ENCODE peak calls at places on chromosomes 7 and 10, in eight cellular contexts. One of them, this sample, is unnamed.

GRCh38 chr7:115198143-115198542 is 276.2 kb downstream of the MDFIC start:
- DNase-seq in A673: no peak
- DNase-seq in small intestine: no peak
- DNase-seq in right atrium auricular region: no peak
- DNase-seq in heart right ventricle: no peak
- DNase-seq in left lung: no peak
- DNase-seq in colonic mucosa: no peak
- DNase-seq in CD8-positive, alpha-beta T cell: no peak
- DNase-seq in this sample: no peak

GRCh38 chr10:59580257-59580863 is 129.3 kb downstream of the SLC16A9 start:
- DNase-seq in CD8-positive, alpha-beta T cell: no peak
- DNase-seq in small intestine: peak; percentile 9
- DNase-seq in colonic mucosa: no peak
- DNase-seq in heart right ventricle: no peak
- DNase-seq in right atrium auricular region: no peak
- DNase-seq in left lung: no peak
- DNase-seq in A673: peak; percentile 81
- DNase-seq in this sample: no peak

GRCh38 chr10:92891885-92892705 is 43.8 kb downstream of the EXOC6 start:
- DNase-seq in right atrium auricular region: no peak
- DNase-seq in heart right ventricle: peak; percentile 14
- DNase-seq in left lung: peak; percentile 45
- DNase-seq in colonic mucosa: peak; percentile 74
- DNase-seq in small intestine: peak; percentile 92
- DNase-seq in CD8-positive, alpha-beta T cell: no peak
- DNase-seq in A673: no peak
- DNase-seq in this sample: peak; percentile 29

GRCh38 chr10:6089334-6090219 is 743 bp downstream of the RBM17 start:
- DNase-seq in left lung: peak; percentile 38
- DNase-seq in colonic mucosa: peak; percentile 32
- DNase-seq in A673: peak; percentile 18
- DNase-seq in small intestine: peak; percentile 49
- DNase-seq in right atrium auricular region: no peak
- DNase-seq in CD8-positive, alpha-beta T cell: no peak
- DNase-seq in heart right ventricle: no peak
- DNase-seq in this sample: peak; percentile 55

GRCh38 chr10:108598320-108598695 is 1325.0 kb downstream of the XPNPEP1 start:
- DNase-seq in CD8-positive, alpha-beta T cell: no peak
- DNase-seq in heart right ventricle: no peak
- DNase-seq in left lung: no peak
- DNase-seq in A673: no peak
- DNase-seq in right atrium auricular region: no peak
- DNase-seq in small intestine: no peak
- DNase-seq in colonic mucosa: no peak
- DNase-seq in this sample: no peak

GRCh38 chr10:132806126-132807061 is 20.4 kb upstream of the NKX6-2 start:
- DNase-seq in heart right ventricle: no peak
- DNase-seq in right atrium auricular region: no peak
- DNase-seq in A673: no peak
- DNase-seq in CD8-positive, alpha-beta T cell: no peak
- DNase-seq in small intestine: no peak
- DNase-seq in colonic mucosa: no peak
- DNase-seq in left lung: no peak
- DNase-seq in this sample: no peak

GRCh38 chr7:22422831-22423615 is 66.1 kb upstream of the RAPGEF5 start:
- DNase-seq in small intestine: no peak
- DNase-seq in left lung: no peak
- DNase-seq in colonic mucosa: no peak
- DNase-seq in CD8-positive, alpha-beta T cell: no peak
- DNase-seq in right atrium auricular region: no peak
- DNase-seq in A673: no peak
- DNase-seq in heart right ventricle: no peak
- DNase-seq in this sample: no peak

GRCh38 chr10:79241990-79242619 is 105.2 kb upstream of the PPIF start:
- DNase-seq in A673: peak; percentile 60
- DNase-seq in CD8-positive, alpha-beta T cell: no peak
- DNase-seq in small intestine: peak; percentile 24
- DNase-seq in heart right ventricle: peak; percentile 81
- DNase-seq in colonic mucosa: peak; percentile 60
- DNase-seq in left lung: peak; percentile 88
- DNase-seq in right atrium auricular region: peak; percentile 84
- DNase-seq in this sample: peak; percentile 81

GRCh38 chr10:46048152-46048551 is 2.1 kb upstream of the MSMB start:
- DNase-seq in left lung: no peak
- DNase-seq in heart right ventricle: no peak
- DNase-seq in colonic mucosa: no peak
- DNase-seq in right atrium auricular region: no peak
- DNase-seq in small intestine: no peak
- DNase-seq in A673: no peak
- DNase-seq in CD8-positive, alpha-beta T cell: no peak
- DNase-seq in this sample: no peak

GRCh38 chr7:81721428-81721827 is 48.4 kb downstream of the HGF start:
- DNase-seq in small intestine: no peak
- DNase-seq in CD8-positive, alpha-beta T cell: no peak
- DNase-seq in heart right ventricle: no peak
- DNase-seq in A673: peak; percentile 11
- DNase-seq in left lung: no peak
- DNase-seq in right atrium auricular region: no peak
- DNase-seq in colonic mucosa: no peak
- DNase-seq in this sample: no peak

GRCh38 chr10:23556727-23557440 is 118.0 kb downstream of the OTUD1 start:
- DNase-seq in right atrium auricular region: no peak
- DNase-seq in A673: peak; percentile 87
- DNase-seq in left lung: no peak
- DNase-seq in colonic mucosa: no peak
- DNase-seq in heart right ventricle: no peak
- DNase-seq in CD8-positive, alpha-beta T cell: no peak
- DNase-seq in small intestine: no peak
- DNase-seq in this sample: no peak

DNA sequence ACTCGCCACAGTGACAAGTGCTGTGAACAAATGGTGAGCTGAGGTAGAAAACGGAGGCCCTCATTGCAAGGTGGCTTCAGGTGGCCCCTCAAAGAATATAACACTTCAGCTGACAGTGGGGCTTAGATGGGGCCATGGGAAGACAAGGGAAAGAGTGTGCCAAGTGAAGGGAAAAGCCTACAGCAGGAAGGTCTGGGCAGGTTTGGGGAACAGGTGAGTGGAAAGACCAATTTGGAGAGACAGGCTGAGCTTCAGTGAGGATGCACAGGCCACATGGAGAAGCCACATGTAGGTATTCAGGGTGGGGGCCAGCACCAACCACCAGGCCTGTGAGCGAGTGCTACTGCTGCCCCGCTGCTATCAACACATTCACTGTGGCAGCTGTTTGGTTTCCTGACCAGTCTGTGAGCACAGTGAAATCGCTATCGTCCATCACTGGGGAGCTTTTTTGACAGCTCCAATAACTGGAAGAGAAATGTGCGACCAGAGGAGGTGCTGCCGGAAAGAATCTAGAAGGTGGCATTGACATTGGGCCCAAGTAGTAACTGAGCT is 3.4 kb downstream of the POLD2 start:
- DNase-seq in left lung: no peak
- DNase-seq in right atrium auricular region: no peak
- DNase-seq in CD8-positive, alpha-beta T cell: no peak
- DNase-seq in heart right ventricle: no peak
- DNase-seq in A673: no peak
- DNase-seq in small intestine: no peak
- DNase-seq in colonic mucosa: no peak
- DNase-seq in this sample: peak; percentile 10
- H3K4me3 ChIP-seq in left lung: no peak overlapping the region
- H3K4me3 ChIP-seq in right atrium auricular region: no peak overlapping the region
- H3K4me3 ChIP-seq in CD8-positive, alpha-beta T cell: no peak overlapping the region
- H3K4me3 ChIP-seq in heart right ventricle: no peak overlapping the region
- H3K4me3 ChIP-seq in A673: no peak overlapping the region
- H3K4me3 ChIP-seq in small intestine: no peak overlapping the region
- H3K4me3 ChIP-seq in colonic mucosa: no peak overlapping the region
- H3K4me3 ChIP-seq in this sample: no peak overlapping the region

DNA sequence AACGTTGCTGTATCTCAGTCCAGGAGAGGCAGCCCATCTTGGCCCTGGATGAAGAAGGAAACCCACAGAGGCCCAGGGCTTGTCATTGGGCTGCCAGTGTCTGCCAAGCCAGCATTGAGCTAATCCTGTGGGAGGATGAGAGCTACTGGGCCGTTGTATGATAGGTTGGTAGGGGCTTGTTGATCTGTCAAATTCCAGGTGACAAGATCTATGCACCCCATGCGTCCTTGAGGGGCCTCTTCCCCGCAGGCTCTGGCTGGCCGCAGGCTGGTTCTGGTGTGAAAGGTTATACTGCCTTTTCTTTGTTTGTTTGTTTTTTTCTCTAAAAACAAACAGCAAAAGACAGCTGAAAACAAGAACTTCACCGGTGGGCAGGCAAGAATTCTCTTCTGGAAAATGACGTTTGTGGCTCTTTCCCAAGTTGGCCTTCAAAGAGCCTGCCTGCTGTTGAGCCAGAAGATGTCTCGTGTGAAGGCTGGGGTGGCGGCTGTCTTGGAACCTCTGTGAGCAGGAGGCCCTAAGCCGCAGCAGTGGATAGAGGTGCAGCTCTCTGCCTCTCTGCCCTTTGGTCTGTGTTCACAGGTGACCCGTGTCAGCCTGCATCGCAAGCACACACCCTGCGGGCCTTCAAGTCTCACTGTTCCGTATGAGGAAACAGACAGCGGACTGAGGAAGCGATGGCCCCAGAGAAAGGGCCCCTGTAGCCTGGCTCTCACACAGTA is 23.3 kb downstream of the CYP17A1 start:
- DNase-seq in heart right ventricle: no peak
- DNase-seq in right atrium auricular region: peak; percentile 72
- DNase-seq in left lung: no peak
- DNase-seq in A673: no peak
- DNase-seq in small intestine: peak; percentile 96
- DNase-seq in CD8-positive, alpha-beta T cell: no peak
- DNase-seq in colonic mucosa: peak; percentile 67
- DNase-seq in this sample: peak; percentile 57
- H3K27ac ChIP-seq in heart right ventricle: peak overlapping the region; percentile 92
- H3K27ac ChIP-seq in right atrium auricular region: peak overlapping the region; percentile 88
- H3K27ac ChIP-seq in left lung: peak overlapping the region; percentile 28
- H3K27ac ChIP-seq in A673: no peak overlapping the region
- H3K27ac ChIP-seq in small intestine: peak overlapping the region; percentile 76
- H3K27ac ChIP-seq in CD8-positive, alpha-beta T cell: no peak overlapping the region
- H3K27ac ChIP-seq in colonic mucosa: no peak overlapping the region
- H3K27ac ChIP-seq in this sample: peak overlapping the region; percentile 86

GRCh38 chr10:127151981-127152699 is 44.3 kb downstream of the INSYN2A start:
- DNase-seq in colonic mucosa: no peak
- DNase-seq in CD8-positive, alpha-beta T cell: no peak
- DNase-seq in right atrium auricular region: no peak
- DNase-seq in left lung: peak; percentile 66
- DNase-seq in small intestine: no peak
- DNase-seq in A673: no peak
- DNase-seq in heart right ventricle: no peak
- DNase-seq in this sample: no peak

GRCh38 chr10:127150136-127150535 is 46.3 kb downstream of the INSYN2A start:
- DNase-seq in colonic mucosa: no peak
- DNase-seq in left lung: no peak
- DNase-seq in CD8-positive, alpha-beta T cell: no peak
- DNase-seq in A673: no peak
- DNase-seq in right atrium auricular region: no peak
- DNase-seq in small intestine: no peak
- DNase-seq in heart right ventricle: no peak
- DNase-seq in this sample: no peak

GRCh38 chr10:127149613-127150081 is 46.7 kb downstream of the INSYN2A start:
- DNase-seq in A673: no peak
- DNase-seq in small intestine: no peak
- DNase-seq in colonic mucosa: no peak
- DNase-seq in heart right ventricle: no peak
- DNase-seq in right atrium auricular region: no peak
- DNase-seq in CD8-positive, alpha-beta T cell: no peak
- DNase-seq in left lung: no peak
- DNase-seq in this sample: no peak

GRCh38 chr10:127153166-127153565 is 43.2 kb downstream of the INSYN2A start:
- DNase-seq in small intestine: no peak
- DNase-seq in heart right ventricle: no peak
- DNase-seq in right atrium auricular region: peak; percentile 30
- DNase-seq in colonic mucosa: no peak
- DNase-seq in A673: no peak
- DNase-seq in CD8-positive, alpha-beta T cell: no peak
- DNase-seq in left lung: no peak
- DNase-seq in this sample: no peak

DNA sequence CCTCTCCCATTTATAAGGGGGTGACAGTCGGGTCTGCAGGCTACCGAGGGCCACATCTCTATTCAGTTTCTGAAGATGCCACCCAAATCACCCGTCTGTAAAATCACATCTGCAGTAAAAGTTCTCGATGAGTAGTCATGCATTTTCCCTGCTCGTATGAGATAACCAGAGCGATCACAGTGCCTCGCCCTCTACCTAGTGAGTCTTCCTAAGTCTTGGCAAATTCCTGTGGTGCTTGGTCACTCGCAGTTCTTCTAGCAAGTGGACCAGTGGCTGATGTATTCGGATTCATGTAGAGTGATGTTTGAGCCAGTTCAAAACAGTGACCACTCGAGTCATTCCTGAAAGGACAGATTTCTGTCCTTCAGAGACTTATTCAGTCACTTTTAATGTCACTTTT is 44.9 kb downstream of the INSYN2A start:
- DNase-seq in small intestine: no peak
- DNase-seq in left lung: no peak
- DNase-seq in CD8-positive, alpha-beta T cell: no peak
- DNase-seq in heart right ventricle: no peak
- DNase-seq in A673: no peak
- DNase-seq in right atrium auricular region: no peak
- DNase-seq in colonic mucosa: no peak
- DNase-seq in this sample: no peak
- H3K4me1 ChIP-seq in small intestine: no peaks in the 10 kb centered on the region
- H3K4me1 ChIP-seq in left lung: no peaks in the 10 kb centered on the region
- H3K4me1 ChIP-seq in CD8-positive, alpha-beta T cell: no peaks in the 10 kb centered on the region
- H3K4me1 ChIP-seq in heart right ventricle: peaks cover 8% of the 10 kb centered on the region
- H3K4me1 ChIP-seq in A673: peaks cover 13% of the 10 kb centered on the region
- H3K4me1 ChIP-seq in right atrium auricular region: no peaks in the 10 kb centered on the region
- H3K4me1 ChIP-seq in colonic mucosa: no peaks in the 10 kb centered on the region
- H3K4me1 ChIP-seq in this sample: no peaks in the 10 kb centered on the region

DNA sequence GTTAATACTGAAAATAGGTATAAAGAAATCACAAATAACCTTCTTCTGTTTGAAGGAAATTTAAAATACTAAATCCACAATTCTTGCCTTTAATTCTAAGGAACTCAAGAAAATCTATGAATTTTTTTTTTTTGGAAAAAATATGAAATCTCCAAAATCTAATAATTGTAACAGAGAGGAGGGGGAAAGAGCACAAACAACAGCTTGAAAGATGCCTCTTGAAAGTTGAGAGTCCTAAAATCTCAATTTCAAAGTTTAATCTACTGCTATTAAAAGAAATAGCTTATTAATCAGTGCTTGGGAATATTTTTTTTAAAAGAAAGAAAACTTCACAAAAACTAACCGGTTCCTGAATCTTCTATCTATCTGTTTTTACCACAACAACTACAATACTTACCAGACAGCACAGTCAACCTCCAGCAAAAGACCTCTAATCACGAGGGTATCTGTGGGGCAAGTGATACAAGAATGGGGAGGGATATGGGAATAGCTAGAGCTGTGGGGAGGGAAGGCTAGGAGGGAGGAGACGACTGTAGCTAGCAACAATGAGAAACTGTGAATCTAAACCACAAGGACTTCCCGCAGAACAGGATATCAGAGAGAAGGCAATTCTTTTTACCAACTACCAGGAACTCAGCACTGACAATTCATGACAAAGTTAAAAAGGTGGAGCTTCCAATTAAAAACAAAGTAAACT is at the start of gene USP54:
- DNase-seq in A673: no peak
- DNase-seq in colonic mucosa: peak; percentile 45
- DNase-seq in small intestine: peak; percentile 65
- DNase-seq in right atrium auricular region: no peak
- DNase-seq in heart right ventricle: peak; percentile 11
- DNase-seq in left lung: no peak
- DNase-seq in CD8-positive, alpha-beta T cell: no peak
- DNase-seq in this sample: no peak
- H3K4me3 ChIP-seq in A673: no peak within 1 kb of the TSS
- H3K4me3 ChIP-seq in colonic mucosa: no peak within 1 kb of the TSS
- H3K4me3 ChIP-seq in small intestine: no peak within 1 kb of the TSS
- H3K4me3 ChIP-seq in right atrium auricular region: no peak within 1 kb of the TSS
- H3K4me3 ChIP-seq in heart right ventricle: peak within 1 kb of the TSS; percentile 10
- H3K4me3 ChIP-seq in left lung: no peak within 1 kb of the TSS
- H3K4me3 ChIP-seq in CD8-positive, alpha-beta T cell: no peak within 1 kb of the TSS
- H3K4me3 ChIP-seq in this sample: peak within 1 kb of the TSS; percentile 7

This sample was measured in right cardiac atrium.